ENCODE peak calls at places on chromosomes 4 and X, in ten cellular contexts. P is endothelial cell of umbilical vein, G is A549, U is adrenal gland, S is osteoblast, C is choroid plexus epithelial cell, I is psoas muscle, B is fibroblast of the aortic adventitia, J is BJ, R is MM.1S. V is an unnamed sample.

GRCh38 chr4:128342762-128343161 is 55.1 kb upstream of the PGRMC2 start:
- DNase-seq in J (no peak), C (no peak), R (no peak), P (no peak), B (no peak), S (no peak), G (no peak), U (no peak), I (no peak), V (no peak)

GRCh38 chrX:63275127-63275526 is 76.0 kb downstream of the SPIN4 start:
- DNase-seq in I (no peak), R (peak), U (peak), J (no peak), P (peak), B (peak), C (peak), G (peak), S (peak), V (peak)

GRCh38 chr4:48602222-48602621 is 112.2 kb downstream of the ZAR1 start:
- DNase-seq in P (no peak), U (no peak), J (peak), S (peak), G (no peak), B (peak), C (peak), R (no peak), I (no peak), V (peak)

GRCh38 chr4:51859476-51860032 is 16.6 kb downstream of the DCUN1D4 start:
- DNase-seq in U (no peak), P (no peak), I (no peak), J (no peak), S (no peak), C (no peak), B (peak), R (no peak), G (no peak), V (no peak)

GRCh38 chr4:9976781-9977180 is 44.5 kb downstream of the SLC2A9 start:
- DNase-seq in U (no peak), G (no peak), P (no peak), S (no peak), B (no peak), I (no peak), C (no peak), J (no peak), R (no peak), V (no peak)

GRCh38 chrX:39840141-39841126 is 257.3 kb downstream of the BCOR start:
- DNase-seq in C (no peak), P (no peak), G (no peak), S (no peak), U (no peak), R (no peak), B (no peak), J (no peak), I (no peak), V (no peak)

GRCh38 chr4:142095886-142096605 is 459.7 kb downstream of the IL15 start:
- DNase-seq in U (peak), B (peak), P (peak), G (peak), I (no peak), C (peak), S (peak), J (peak), R (no peak), V (peak)

GRCh38 chr4:120853101-120853940 is 69.2 kb downstream of the PRDM5 start:
- DNase-seq in C (peak), I (no peak), J (no peak), U (no peak), P (no peak), R (no peak), G (no peak), B (peak), S (no peak), V (peak)

GRCh38 chr4:126664839-126665238 is 967.9 kb upstream of the INTU start:
- DNase-seq in C (no peak), G (no peak), S (no peak), B (no peak), U (no peak), I (no peak), P (no peak), R (peak), J (no peak), V (no peak)

GRCh38 chr4:17781072-17781830 is at the start of gene FAM184B:
- DNase-seq in I (peak), J (no peak), C (no peak), S (peak), P (peak), G (no peak), R (no peak), U (no peak), B (peak), V (no peak)

GRCh38 chr4:153750197-153750817 is 9.5 kb downstream of the RNF175 start:
- DNase-seq in J (peak), R (peak), U (peak), B (peak), P (peak), G (peak), S (peak), I (no peak), C (peak), V (peak)

GRCh38 chr4:647481-647880 is 22.1 kb downstream of the PDE6B start:
- DNase-seq in G (no peak), S (peak), B (no peak), C (no peak), U (no peak), J (no peak), I (peak), P (no peak), R (no peak), V (no peak)

GRCh38 chrX:153580700-153581386 is 18.1 kb downstream of the CCNQ start:
- DNase-seq in S (no peak), C (no peak), R (no peak), U (no peak), J (no peak), G (peak), B (no peak), I (no peak), P (peak), V (no peak)

GRCh38 chr4:13920111-13920875 is 292.8 kb upstream of the BOD1L1 start:
- DNase-seq in U (no peak), S (no peak), R (no peak), I (no peak), P (no peak), J (no peak), C (peak), B (peak), G (peak), V (peak)

GRCh38 chrX:12308420-12308819 is 170.1 kb downstream of the FRMPD4 start:
- DNase-seq in J (no peak), G (peak), U (no peak), P (no peak), B (no peak), C (no peak), I (no peak), S (no peak), R (no peak), V (no peak)

DNA sequence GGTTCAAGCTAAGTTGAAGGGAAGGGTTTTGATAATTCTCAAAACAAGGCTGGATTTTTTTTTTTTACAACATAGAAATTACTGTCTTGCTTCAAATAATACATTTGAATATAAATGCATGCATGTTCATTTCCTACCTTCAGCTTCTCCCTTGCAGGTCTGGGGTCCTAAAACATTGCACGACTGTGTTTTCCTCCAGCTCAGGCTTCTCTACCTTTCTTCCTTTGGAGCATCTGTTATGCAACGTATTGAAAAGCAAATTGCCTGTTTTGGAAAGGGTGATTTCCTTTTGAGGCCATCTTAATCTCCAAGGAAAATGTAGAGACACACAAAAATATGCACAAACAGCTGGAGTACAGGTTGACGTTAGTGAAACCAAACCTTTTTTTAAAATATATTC is 115.6 kb upstream of the TLL1 start:
- DNase-seq in R (no peak), B (no peak), G (no peak), J (no peak), I (no peak), C (no peak), U (no peak), P (no peak), S (no peak), V (no peak)
- TF ChIP-seq CTCF in R (no peak), B (no peak), G (no peak), J (no peak), I (no peak), C (no peak), U (no peak), P (no peak), S (no peak), V (no peak)

GRCh38 chrX:107742754-107743191 is 32.8 kb downstream of the TSC22D3 start:
- DNase-seq in S (no peak), U (peak), C (peak), I (peak), P (no peak), B (no peak), J (no peak), R (no peak), G (no peak), V (no peak)
- H3K4me3 ChIP-seq in S (no peak), U (no peak), C (no peak), I (peak), P (no peak), B (no peak), J (no peak), R (peak), G (no peak), V (no peak)

DNA sequence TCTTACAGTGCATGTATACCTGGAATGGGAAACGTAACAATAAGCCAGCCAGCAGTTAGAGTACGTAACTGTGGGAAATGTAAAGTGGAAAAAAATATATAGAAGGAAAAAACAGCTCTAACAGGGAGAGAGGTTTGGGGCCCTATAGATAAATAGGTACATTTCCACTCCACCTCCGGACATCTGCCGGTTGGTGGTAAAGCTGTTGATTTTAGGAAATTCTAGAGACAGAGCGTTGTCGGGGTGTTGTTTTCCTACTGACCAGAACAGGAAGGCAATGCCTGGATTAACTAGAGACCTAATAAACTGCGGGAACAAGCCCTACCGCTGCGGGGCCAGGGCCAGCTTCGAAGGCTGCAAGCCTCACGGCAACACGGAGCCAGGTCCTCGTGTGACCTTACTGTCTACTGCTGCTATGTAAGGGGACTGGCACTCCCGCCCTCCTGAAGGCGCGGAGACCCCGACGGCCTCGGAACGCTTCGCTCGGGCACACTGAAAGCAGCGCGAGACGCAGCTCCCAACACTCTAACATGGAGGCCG is 757 bp upstream of the CDKN2AIP start:
- DNase-seq in G (no peak), P (peak), R (peak), C (peak), B (no peak), U (peak), S (no peak), J (peak), I (no peak), V (peak)
- TF ChIP-seq CTCF in G (no peak), P (no peak), R (no peak), C (peak), B (peak), U (peak), S (no peak), J (no peak), I (no peak), V (peak)

GRCh38 chr4:180031330-180031729 is 2211.9 kb upstream of the TENM3 start:
- DNase-seq in R (no peak), G (no peak), P (no peak), C (no peak), J (no peak), B (no peak), U (no peak), S (no peak), I (no peak), V (no peak)

GRCh38 chr4:180028682-180029081 is 2214.5 kb upstream of the TENM3 start:
- DNase-seq in I (peak), G (peak), S (no peak), B (no peak), R (peak), J (no peak), U (peak), C (peak), P (no peak), V (no peak)
- H3K4me3 ChIP-seq in I (no peak), G (no peak), S (no peak), B (no peak), R (no peak), J (no peak), U (no peak), C (no peak), P (no peak), V (no peak)

DNA sequence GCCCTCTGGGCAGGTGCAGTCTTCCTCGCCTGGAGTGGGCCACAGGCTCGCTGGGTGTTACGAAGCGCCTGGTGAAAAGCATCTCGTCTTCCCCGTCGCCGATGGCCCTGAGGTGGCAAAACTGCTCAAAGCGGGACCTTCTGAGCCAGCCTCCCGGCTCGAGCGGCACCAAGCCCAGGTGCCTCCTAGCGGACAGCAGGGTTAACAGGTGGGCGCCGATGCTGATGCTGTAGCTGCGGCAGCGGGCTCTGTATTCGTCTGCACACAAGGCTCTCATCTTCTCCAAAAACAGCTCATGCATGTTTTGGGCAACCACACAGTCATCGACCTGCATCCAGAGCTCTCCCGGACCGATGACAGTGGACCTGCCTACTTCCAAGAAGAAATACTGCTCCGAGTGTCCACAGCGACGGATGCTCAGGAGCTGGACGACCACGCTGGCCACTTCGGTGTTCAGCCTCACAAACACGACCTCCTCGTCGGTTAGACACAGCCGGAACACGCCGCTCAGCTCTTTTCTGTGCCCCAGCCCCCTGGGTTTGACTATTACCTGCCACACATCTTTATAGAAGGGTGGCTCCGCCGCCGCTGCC is 1.2 kb downstream of the IRS4 start:
- DNase-seq in G (peak), S (peak), I (no peak), C (no peak), B (no peak), P (peak), J (no peak), R (no peak), U (no peak), V (no peak)
- TF ChIP-seq CTCF in G (peak), S (no peak), I (no peak), C (no peak), B (no peak), P (no peak), J (no peak), R (no peak), U (no peak), V (no peak)

GRCh38 chr4:90317785-90318184 is 190.6 kb downstream of the CCSER1 start:
- DNase-seq in R (no peak), I (no peak), J (peak), G (no peak), B (peak), S (peak), C (peak), U (no peak), P (peak), V (peak)
- H3K4me3 ChIP-seq in R (no peak), I (no peak), J (no peak), G (no peak), B (no peak), S (peak), C (peak), U (no peak), P (no peak), V (no peak)

DNA sequence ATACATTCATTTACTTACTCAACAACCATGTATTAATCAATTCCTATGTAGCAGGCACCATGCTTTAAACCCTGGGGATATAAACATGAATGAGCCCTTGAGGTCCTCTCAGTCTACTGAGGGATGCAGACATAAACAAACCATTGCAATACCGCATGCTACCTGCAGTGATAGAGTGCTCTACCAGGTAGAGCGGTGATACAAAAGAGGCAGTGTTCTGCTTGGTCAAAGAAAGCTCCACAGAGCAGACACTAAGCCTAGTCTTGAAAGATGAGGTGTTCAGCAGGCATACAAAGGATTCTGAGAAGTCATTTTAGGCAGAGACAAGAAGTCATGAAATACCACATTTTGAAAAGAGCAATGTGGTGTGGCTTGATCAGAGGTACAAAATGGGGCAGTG is 26.9 kb upstream of the AMOT start:
- DNase-seq in P (no peak), C (no peak), S (no peak), G (no peak), J (no peak), B (no peak), I (no peak), R (no peak), U (no peak), V (no peak)
- TF ChIP-seq CTCF in P (no peak), C (no peak), S (no peak), G (no peak), J (no peak), B (no peak), I (no peak), R (peak), U (no peak), V (no peak)